ENCODE peak calls at places on chromosome X, in four cellular contexts. C, L, Y and R are unnamed samples.

GRCh38 chrX:97399400-97399799 is 515.7 kb downstream of the RPA4 start:
- DNase-seq in L (peak; percentile 4), C (no peak), Y (peak; percentile 44), R (no peak)

GRCh38 chrX:38474543-38474942 is 86.8 kb upstream of the TSPAN7 start:
- DNase-seq in L (no peak), Y (no peak), C (no peak), R (no peak)

GRCh38 chrX:23788521-23788920 is 5.5 kb downstream of the SAT1 start:
- DNase-seq in Y (no peak), L (no peak), C (no peak), R (no peak)

GRCh38 chrX:105696870-105697269 is 125.5 kb upstream of the NRK start:
- DNase-seq in L (no peak), C (no peak), Y (no peak), R (no peak)

GRCh38 chrX:31271615-31272471 is 200.0 kb upstream of the FTHL17 start:
- DNase-seq in L (no peak), Y (no peak), C (no peak), R (no peak)

GRCh38 chrX:46165411-46165810 is 379.8 kb downstream of the ZNF674 start:
- DNase-seq in L (no peak), C (no peak), Y (no peak), R (no peak)

GRCh38 chrX:10326578-10326977 is 169.8 kb downstream of the CLCN4 start:
- DNase-seq in Y (no peak), L (no peak), C (no peak), R (peak; percentile 25)

GRCh38 chrX:49276671-49277519 is 7.3 kb downstream of the PPP1R3F start:
- DNase-seq in Y (no peak), L (no peak), C (no peak), R (no peak)

GRCh38 chrX:53440631-53441517 is 6.7 kb upstream of the HSD17B10 start:
- DNase-seq in Y (no peak), L (no peak), C (peak; percentile 47), R (peak; percentile 20)

GRCh38 chrX:115018040-115018647 is 728 bp upstream of the IL13RA2 start:
- DNase-seq in Y (no peak), C (no peak), L (no peak), R (no peak)

GRCh38 chrX:106177106-106177981 is 9.2 kb downstream of the PWWP3B start:
- DNase-seq in Y (no peak), L (no peak), C (peak; percentile 72), R (no peak)

GRCh38 chrX:8731579-8732395 is at the start of gene ANOS1:
- DNase-seq in C (peak; percentile 71), L (no peak), Y (no peak), R (no peak)

GRCh38 chrX:141832247-141832646 is 5.9 kb upstream of the MAGEC3 start:
- DNase-seq in L (no peak), Y (no peak), C (no peak), R (no peak)

GRCh38 chrX:7201481-7201880 is 53.5 kb upstream of the PUDP start:
- DNase-seq in L (no peak), C (no peak), Y (no peak), R (no peak)
- TF ChIP-seq HDAC6 in L (no peak), C (no peak), Y (no peak), R (no peak)

DNA sequence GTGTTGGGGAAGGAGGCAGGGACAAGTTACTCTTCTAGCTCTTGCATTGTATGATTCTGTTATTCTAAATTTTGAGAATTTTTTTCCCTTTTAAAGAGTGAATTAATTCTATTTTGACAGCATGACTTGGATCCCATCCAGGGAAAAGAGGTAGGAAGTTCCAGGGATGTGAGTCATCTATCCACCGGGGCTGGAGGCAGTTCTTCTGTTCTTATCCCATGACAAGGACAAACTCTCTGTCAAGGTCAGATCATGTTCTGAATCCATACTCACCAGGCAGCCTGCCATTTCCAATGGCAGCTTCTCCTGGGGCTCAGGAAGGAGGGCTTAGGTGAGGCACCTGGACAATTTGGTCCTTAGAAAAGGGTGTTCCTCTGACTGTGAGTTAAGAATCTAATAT is 132.0 kb upstream of the MED14 start:
- DNase-seq in L (no peak), C (no peak), Y (no peak), R (peak; percentile 57)
- TF ChIP-seq HDAC6 in L (no peak), C (no peak), Y (no peak), R (no peak)

GRCh38 chrX:7127058-7127457 is 20.5 kb upstream of the STS start:
- DNase-seq in Y (no peak), L (no peak), C (no peak), R (no peak)
- TF ChIP-seq HDAC6 in Y (no peak), L (no peak), C (no peak), R (no peak)

GRCh38 chrX:102155806-102156179 is at the start of gene BEX5:
- DNase-seq in Y (no peak), C (no peak), L (peak; percentile 34), R (no peak)
- TF ChIP-seq HDAC6 in Y (no peak), C (no peak), L (no peak), R (no peak)

DNA sequence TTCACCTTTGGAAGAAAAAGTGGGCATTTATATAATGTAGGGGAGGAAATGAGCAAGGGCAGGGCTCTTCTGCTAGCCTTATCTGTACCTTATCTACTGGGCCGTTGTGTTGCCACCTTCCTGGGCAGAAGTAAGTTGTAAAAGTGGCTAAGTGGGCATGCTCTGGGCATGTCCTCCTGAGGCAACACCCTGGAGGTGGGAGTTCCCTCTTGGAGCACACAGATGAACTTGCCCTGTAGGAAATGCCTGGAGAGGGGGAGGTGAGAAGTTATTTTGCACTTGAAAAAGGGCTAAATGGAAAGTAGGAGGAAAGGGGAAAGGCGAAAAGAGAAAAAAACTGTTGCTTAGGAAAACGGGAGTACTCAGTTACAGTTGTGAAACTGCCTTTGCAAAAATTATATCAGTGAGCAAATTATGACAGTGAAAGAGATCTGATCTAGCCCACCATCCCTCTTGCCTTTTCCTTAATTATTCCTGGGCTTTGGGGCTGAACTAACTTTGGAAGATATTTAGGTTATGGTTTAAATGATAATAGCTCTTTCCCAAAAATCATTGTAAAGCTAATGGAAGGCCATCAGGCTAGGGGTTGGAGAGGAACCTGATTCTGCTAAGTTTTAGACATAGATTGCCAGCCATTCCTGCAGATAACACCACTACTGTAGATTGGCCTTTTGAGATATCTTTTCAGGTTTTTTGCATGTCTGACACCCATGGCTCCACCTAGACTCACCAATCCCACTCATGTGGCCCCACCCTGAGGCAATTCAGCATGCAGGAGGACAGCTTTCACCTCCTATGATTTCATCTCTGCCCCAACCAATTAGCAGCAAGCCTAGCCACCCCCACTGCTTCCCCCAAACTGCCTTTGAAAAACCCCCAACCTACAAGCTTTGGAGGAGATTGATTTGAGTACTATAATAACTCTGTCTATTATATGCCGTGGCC is 20.5 kb upstream of the ZNF81 start:
- DNase-seq in Y (no peak), C (no peak), L (no peak), R (no peak)
- TF ChIP-seq HDAC6 in Y (no peak), C (no peak), L (no peak), R (no peak)

DNA sequence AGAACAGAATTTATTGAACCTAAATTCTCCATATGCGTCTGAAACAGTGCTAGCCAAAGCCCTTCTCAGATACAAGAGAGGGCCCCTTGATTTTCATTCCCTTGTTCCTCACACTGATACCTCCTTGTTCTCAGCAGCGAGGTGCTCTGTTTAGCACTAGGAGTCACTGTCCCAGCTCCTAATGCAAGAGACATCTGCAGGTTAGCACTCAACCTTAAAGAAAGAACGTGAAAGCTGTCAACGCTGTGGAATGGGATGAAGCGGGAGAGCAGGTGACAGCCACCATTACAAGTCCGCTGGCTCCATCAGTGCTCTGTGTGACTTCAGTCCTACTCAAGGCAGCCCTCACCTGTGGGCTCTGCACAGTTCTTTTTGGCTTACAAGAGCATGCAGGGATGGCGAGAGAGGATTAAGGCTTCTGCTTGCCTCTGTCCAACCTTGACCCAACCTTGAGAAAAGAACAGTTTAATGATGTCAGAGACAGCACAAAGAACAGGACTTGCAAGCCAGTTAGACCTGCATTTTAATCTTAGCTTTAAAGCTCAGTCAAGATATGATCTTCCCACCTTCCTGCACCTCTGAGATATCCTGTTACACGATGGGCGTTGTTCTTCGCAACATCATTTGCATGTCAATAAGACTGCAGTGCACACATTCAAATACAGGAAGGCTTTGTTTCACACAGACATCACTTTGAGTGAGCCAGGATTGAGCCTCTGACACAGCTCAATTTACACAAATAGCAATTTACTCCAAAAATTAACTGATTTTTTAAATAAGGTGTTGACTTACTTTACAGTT is 95.1 kb downstream of the ARSF start:
- DNase-seq in C (peak; percentile 42), Y (no peak), L (no peak), R (no peak)
- TF ChIP-seq HDAC6 in C (no peak), Y (no peak), L (no peak), R (no peak)

GRCh38 chrX:7065473-7065872 is 82.0 kb upstream of the STS start:
- DNase-seq in Y (no peak), L (no peak), C (no peak), R (no peak)

GRCh38 chrX:7067266-7067665 is 80.2 kb upstream of the STS start:
- DNase-seq in L (no peak), Y (no peak), C (no peak), R (no peak)

GRCh38 chrX:7071390-7071789 is 76.1 kb upstream of the STS start:
- DNase-seq in L (no peak), C (no peak), Y (no peak), R (no peak)

GRCh38 chrX:7069556-7069955 is 78.0 kb upstream of the STS start:
- DNase-seq in L (no peak), Y (no peak), C (no peak), R (no peak)

DNA sequence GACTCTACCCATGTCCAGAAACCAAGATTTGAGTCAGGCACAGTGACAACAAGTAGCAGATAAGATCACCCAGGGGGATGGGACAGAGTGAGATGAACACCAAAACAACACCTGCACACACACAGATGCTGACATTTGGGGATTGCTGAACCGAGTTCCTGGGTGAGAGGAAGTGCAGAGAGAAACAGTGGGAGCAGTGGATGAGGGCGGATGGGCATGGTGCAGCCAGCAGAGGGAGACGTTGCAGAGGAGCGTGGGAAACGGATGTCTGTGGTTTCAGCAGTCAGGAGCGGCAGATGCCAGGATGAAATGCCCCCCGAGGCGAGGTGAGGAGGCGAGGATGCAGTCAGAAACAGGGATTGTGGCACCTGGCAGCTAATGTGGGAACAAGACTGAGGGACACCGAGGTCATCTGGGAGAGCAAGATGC is 78.6 kb upstream of the STS start:
- DNase-seq in Y (no peak), L (no peak), C (peak; percentile 59), R (no peak)
- TF ChIP-seq HDAC6 in Y (no peak), L (no peak), C (no peak), R (no peak)

DNA sequence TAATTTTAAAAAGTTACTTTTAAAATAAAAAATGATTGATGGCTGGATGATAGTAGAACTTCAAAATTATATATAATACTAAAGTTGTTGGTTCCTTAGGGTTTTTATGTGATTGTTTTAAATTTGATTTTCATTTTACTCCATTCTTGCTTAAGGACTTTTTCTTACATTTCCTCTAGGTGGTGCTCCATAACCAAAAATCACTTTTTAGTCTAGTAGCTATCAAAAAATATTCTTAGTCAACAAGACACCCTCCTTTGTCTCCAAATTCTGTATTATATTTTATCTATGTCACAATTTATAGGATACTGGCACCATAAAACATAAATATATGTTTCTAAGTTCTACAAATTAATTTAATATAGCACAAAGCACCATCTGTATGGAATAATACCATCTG is 67.2 kb upstream of the BRWD3 start:
- DNase-seq in C (no peak), Y (peak; percentile 1), L (peak; percentile 6), R (peak; percentile 7)
- TF ChIP-seq HDAC6 in C (no peak), Y (no peak), L (no peak), R (no peak)